ENCODE peak calls at places on chromosomes 16 and 17, in five cellular contexts. H is cardiac muscle cell, N is tibial nerve, I is endodermal cell, T is uterus. F is an unnamed sample.

GRCh38 chr17:61303334-61304096 is 96.1 kb upstream of the TBX2 start:
- DNase-seq in H (peak; percentile 43), T (no peak), N (no peak), I (peak; percentile 24), F (no peak)

GRCh38 chr17:73551756-73552155 is 92.5 kb downstream of the SDK2 start:
- DNase-seq in H (no peak), N (no peak), T (no peak), I (peak; percentile 87), F (no peak)

GRCh38 chr16:65547799-65548446 is 426.1 kb upstream of the CDH11 start:
- DNase-seq in I (peak; percentile 69), T (no peak), N (no peak), H (peak; percentile 98), F (peak; percentile 27)

GRCh38 chr16:80526418-80527061 is 14.3 kb upstream of the DYNLRB2 start:
- DNase-seq in N (peak; percentile 23), T (peak; percentile 37), H (peak; percentile 74), I (peak; percentile 82), F (peak; percentile 52)

GRCh38 chr16:77437859-77438258 is 3.0 kb upstream of the ADAMTS18 start:
- DNase-seq in I (no peak), T (no peak), N (no peak), H (peak; percentile 28), F (no peak)

GRCh38 chr16:900211-900610 is 70.6 kb downstream of the LMF1 start:
- DNase-seq in N (no peak), I (no peak), T (no peak), H (no peak), F (no peak)

GRCh38 chr17:69978056-69978646 is 96.9 kb upstream of the KCNJ16 start:
- DNase-seq in I (no peak), H (no peak), T (no peak), N (no peak), F (no peak)

GRCh38 chr17:77279448-77280303 is 138.9 kb downstream of the SEC14L1 start:
- DNase-seq in I (peak; percentile 74), T (no peak), N (no peak), H (peak; percentile 94), F (peak; percentile 90)

GRCh38 chr17:7560172-7561027 is 1.3 kb upstream of the SENP3 start:
- DNase-seq in I (peak; percentile 98), N (peak; percentile 46), T (peak; percentile 67), H (peak; percentile 68), F (no peak)

GRCh38 chr16:49608801-49609200 is 235.2 kb downstream of the C16orf78 start:
- DNase-seq in T (peak; percentile 45), I (peak; percentile 72), H (peak; percentile 77), N (no peak), F (no peak)

GRCh38 chr16:50269061-50269705 is 2.8 kb downstream of the ADCY7 start:
- DNase-seq in T (no peak), I (no peak), N (no peak), H (no peak), F (no peak)

GRCh38 chr16:59597269-59597668 is 863.2 kb upstream of the GOT2 start:
- DNase-seq in H (peak; percentile 5), T (no peak), I (no peak), N (no peak), F (no peak)

GRCh38 chr16:58501242-58502131 is 1.5 kb downstream of the NDRG4 start:
- DNase-seq in N (no peak), H (no peak), I (peak; percentile 95), T (no peak), F (no peak)

GRCh38 chr16:89017956-89018604 is 41.1 kb upstream of the CBFA2T3 start:
- DNase-seq in N (no peak), H (no peak), T (no peak), I (peak; percentile 33), F (no peak)

GRCh38 chr16:60815033-60815432 is 1221.2 kb downstream of the CDH8 start:
- DNase-seq in N (no peak), I (no peak), T (no peak), H (no peak), F (no peak)

DNA sequence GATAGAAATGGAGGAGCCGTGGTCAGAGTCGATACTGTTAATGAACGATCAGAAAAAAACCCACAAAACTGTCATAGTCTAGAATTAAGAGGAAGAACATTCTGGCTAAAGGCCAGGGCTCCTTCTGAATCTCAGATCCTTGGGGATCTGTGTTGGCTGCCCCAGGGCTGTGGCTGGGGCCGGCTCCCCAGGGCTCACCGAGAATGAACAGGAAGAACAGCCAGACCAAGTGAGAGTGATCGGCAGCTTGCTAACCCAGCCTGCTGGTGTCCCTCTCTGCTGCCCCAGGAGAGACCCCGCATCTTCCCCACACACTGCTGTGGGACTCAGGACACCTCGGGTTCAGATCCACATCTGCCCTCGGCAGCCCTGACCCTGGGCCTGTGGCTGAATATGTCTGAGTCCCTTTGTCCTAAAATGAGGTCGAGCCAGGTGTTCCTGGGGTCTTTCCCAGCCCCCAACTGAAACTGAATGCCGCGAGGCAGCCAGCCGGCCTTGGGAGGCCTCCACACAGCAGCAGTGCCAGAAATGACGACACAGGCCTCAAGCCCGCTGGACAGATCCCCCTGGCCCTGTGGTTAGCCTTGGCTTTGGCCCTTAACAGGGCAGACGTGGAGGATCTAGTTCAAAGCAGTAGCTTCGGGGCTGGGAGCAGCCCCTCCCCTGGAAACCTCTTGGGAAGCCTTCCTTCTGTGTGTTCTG is 23.9 kb upstream of the CLEC18A start:
- DNase-seq in T (peak; percentile 82), N (peak; percentile 80), H (peak; percentile 94), I (no peak), F (no peak)
- H3K27ac ChIP-seq in T (peak overlapping the region; percentile 92), N (peak overlapping the region; percentile 73), H (peak overlapping the region; percentile 79), I (peak overlapping the region; percentile 60), F (no peak overlapping the region)

DNA sequence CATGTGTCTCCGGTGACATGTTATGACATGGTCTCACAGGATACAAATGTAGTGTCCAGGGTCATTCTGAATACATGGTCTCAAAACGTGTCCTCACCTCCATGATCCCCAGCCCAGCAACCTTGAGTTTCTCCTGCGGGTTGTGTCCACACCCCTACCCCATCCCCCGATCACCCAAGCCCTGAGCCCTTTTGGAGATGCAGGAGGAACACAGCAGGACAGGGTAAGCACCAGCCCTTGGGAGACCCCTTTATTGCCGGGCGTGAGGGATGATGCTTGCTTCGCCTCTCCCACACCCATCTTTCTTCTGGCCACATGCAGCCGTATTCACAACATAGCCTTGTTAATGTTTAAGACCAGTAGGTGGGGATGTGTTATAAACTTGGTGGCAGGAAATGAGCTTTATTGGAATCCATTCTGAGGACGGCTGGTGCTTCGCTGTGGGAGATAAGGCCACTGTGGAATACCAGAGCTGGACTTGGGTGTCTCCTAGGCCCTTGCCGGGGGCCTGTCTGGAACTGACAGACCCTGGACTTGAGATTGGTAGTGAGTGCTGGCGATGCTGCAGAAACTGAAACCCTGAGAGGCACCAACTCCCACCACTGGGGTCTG is 5.5 kb downstream of the TMEM132E start:
- DNase-seq in H (peak; percentile 59), N (no peak), T (no peak), I (no peak), F (peak; percentile 34)
- TF ChIP-seq CTCF in H (peak; percentile 34), N (no peak), T (no peak), I (peak; percentile 61), F (no peak)

GRCh38 chr16:17343729-17344128 is 127.0 kb downstream of the XYLT1 start:
- DNase-seq in I (no peak), T (no peak), H (no peak), N (no peak), F (no peak)
- H3K27ac ChIP-seq in I (no peak overlapping the region), T (no peak overlapping the region), H (no peak overlapping the region), N (no peak overlapping the region), F (no peak overlapping the region)

DNA sequence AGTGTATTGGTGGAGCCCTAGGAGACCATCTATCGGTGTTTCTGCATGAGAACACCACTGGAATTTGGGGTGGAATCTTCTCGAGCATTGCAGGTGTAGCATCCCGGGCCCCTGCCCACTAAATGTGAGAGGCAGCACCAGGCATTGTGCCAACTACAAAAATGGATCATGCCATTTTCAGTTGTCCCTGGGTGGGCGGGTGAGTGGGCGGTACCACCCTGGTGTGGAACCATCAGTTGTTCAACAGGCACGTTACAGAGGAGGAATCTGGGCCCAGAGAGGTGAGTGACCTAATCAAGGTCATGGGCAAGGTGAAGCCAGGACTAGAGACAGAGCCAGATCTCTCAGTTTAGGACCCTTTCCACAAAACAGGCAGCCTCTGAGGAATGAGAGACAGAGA is 8.8 kb downstream of the PIPOX start:
- DNase-seq in T (no peak), H (no peak), I (no peak), N (no peak), F (no peak)
- TF ChIP-seq CTCF in T (no peak), H (no peak), I (no peak), N (no peak), F (no peak)

GRCh38 chr16:82753821-82754220 is 127.1 kb downstream of the CDH13 start:
- DNase-seq in T (no peak), H (no peak), N (no peak), I (no peak), F (no peak)
- H3K27ac ChIP-seq in T (no peak overlapping the region), H (no peak overlapping the region), N (no peak overlapping the region), I (no peak overlapping the region), F (no peak overlapping the region)

DNA sequence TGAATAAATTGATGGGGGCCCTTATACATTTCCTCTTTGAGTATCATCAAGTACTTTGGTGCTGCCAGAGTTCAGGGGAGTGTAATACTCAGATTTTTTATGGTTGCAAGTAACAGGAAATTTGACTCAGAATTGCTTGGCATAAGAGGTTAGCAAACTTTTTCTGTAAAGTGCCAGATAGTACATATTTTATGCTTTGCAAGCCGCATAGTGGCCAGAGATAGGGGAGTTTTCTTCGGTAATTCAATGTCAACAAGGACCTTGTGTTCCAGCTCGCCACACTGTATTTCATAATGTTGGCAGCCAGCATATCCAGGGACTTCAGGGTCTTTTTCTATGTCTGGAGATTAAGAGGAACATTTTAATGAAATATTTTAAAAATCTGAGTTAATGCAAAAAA is 51.0 kb upstream of the MARCHF10 start:
- DNase-seq in N (no peak), I (no peak), T (no peak), H (peak; percentile 90), F (no peak)
- TF ChIP-seq CTCF in N (no peak), I (no peak), T (no peak), H (no peak), F (no peak)